ENCODE peak calls at places on chromosomes 2 and 18, in six cellular contexts. One of them, this sample, is unnamed. For H3K4me1, H3K27me3 and H3K36me3, the result is how much of the 10 kb centered on the place peaks cover.

GRCh38 chr2:147554708-147555107 is 290.1 kb upstream of the ACVR2A start:
- DNase-seq in pancreas: no peak
- DNase-seq in heart left ventricle: peak
- DNase-seq in transverse colon: no peak
- DNase-seq in lower lobe of right lung: no peak
- DNase-seq in spleen: no peak
- DNase-seq in this sample: no peak

GRCh38 chr2:233040571-233040970 is 8.1 kb downstream of the NEU2 start:
- DNase-seq in pancreas: no peak
- DNase-seq in spleen: no peak
- DNase-seq in heart left ventricle: no peak
- DNase-seq in transverse colon: no peak
- DNase-seq in lower lobe of right lung: no peak
- DNase-seq in this sample: no peak

GRCh38 chr18:79392226-79392625 is 3.5 kb upstream of the NFATC1 start:
- DNase-seq in transverse colon: no peak
- DNase-seq in lower lobe of right lung: no peak
- DNase-seq in spleen: peak
- DNase-seq in pancreas: no peak
- DNase-seq in heart left ventricle: no peak
- DNase-seq in this sample: peak

GRCh38 chr2:231613054-231613654 is 20.5 kb downstream of the TEX44 start:
- DNase-seq in spleen: peak
- DNase-seq in lower lobe of right lung: no peak
- DNase-seq in pancreas: peak
- DNase-seq in transverse colon: no peak
- DNase-seq in heart left ventricle: peak
- DNase-seq in this sample: no peak

GRCh38 chr18:52685316-52685715 is 345.3 kb downstream of the DCC start:
- DNase-seq in transverse colon: no peak
- DNase-seq in lower lobe of right lung: no peak
- DNase-seq in pancreas: no peak
- DNase-seq in heart left ventricle: no peak
- DNase-seq in spleen: no peak
- DNase-seq in this sample: no peak

GRCh38 chr18:75269140-75269676 is 58.6 kb downstream of the TSHZ1 start:
- DNase-seq in spleen: no peak
- DNase-seq in lower lobe of right lung: no peak
- DNase-seq in pancreas: no peak
- DNase-seq in transverse colon: no peak
- DNase-seq in heart left ventricle: no peak
- DNase-seq in this sample: no peak

GRCh38 chr2:151765760-151766159 is 31.5 kb upstream of the NEB start:
- DNase-seq in lower lobe of right lung: no peak
- DNase-seq in pancreas: no peak
- DNase-seq in heart left ventricle: no peak
- DNase-seq in transverse colon: no peak
- DNase-seq in spleen: peak
- DNase-seq in this sample: no peak

GRCh38 chr2:719191-719590 is 42.0 kb upstream of the TMEM18 start:
- DNase-seq in transverse colon: no peak
- DNase-seq in heart left ventricle: no peak
- DNase-seq in pancreas: no peak
- DNase-seq in spleen: no peak
- DNase-seq in lower lobe of right lung: no peak
- DNase-seq in this sample: no peak

GRCh38 chr2:29443627-29444026 is 328.4 kb downstream of the CLIP4 start:
- DNase-seq in transverse colon: no peak
- DNase-seq in spleen: no peak
- DNase-seq in heart left ventricle: no peak
- DNase-seq in pancreas: no peak
- DNase-seq in lower lobe of right lung: no peak
- DNase-seq in this sample: no peak

GRCh38 chr2:189129971-189130370 is 49.6 kb downstream of the COL5A2 start:
- DNase-seq in spleen: no peak
- DNase-seq in heart left ventricle: no peak
- DNase-seq in lower lobe of right lung: no peak
- DNase-seq in transverse colon: no peak
- DNase-seq in pancreas: no peak
- DNase-seq in this sample: no peak

GRCh38 chr18:10130626-10131025 is 216.8 kb downstream of the VAPA start:
- DNase-seq in spleen: no peak
- DNase-seq in heart left ventricle: no peak
- DNase-seq in pancreas: no peak
- DNase-seq in lower lobe of right lung: no peak
- DNase-seq in transverse colon: no peak
- DNase-seq in this sample: no peak

GRCh38 chr18:56723706-56724105 is 72.5 kb downstream of the WDR7 start:
- DNase-seq in transverse colon: no peak
- DNase-seq in pancreas: no peak
- DNase-seq in heart left ventricle: no peak
- DNase-seq in lower lobe of right lung: no peak
- DNase-seq in spleen: no peak
- DNase-seq in this sample: no peak

GRCh38 chr2:160920791-160921303 is 239.4 kb upstream of the TANK start:
- DNase-seq in pancreas: no peak
- DNase-seq in transverse colon: no peak
- DNase-seq in lower lobe of right lung: no peak
- DNase-seq in spleen: no peak
- DNase-seq in heart left ventricle: peak
- DNase-seq in this sample: no peak

GRCh38 chr2:20516646-20517341 is 69.9 kb downstream of the RHOB start:
- DNase-seq in transverse colon: no peak
- DNase-seq in pancreas: no peak
- DNase-seq in spleen: peak
- DNase-seq in heart left ventricle: no peak
- DNase-seq in lower lobe of right lung: no peak
- DNase-seq in this sample: peak

GRCh38 chr2:42192642-42193566 is 23.8 kb downstream of the EML4 start:
- DNase-seq in spleen: no peak
- DNase-seq in lower lobe of right lung: no peak
- DNase-seq in transverse colon: no peak
- DNase-seq in pancreas: no peak
- DNase-seq in heart left ventricle: no peak
- DNase-seq in this sample: no peak
- H3K4me1 ChIP-seq in spleen: under half
- H3K4me1 ChIP-seq in lower lobe of right lung: half or more
- H3K4me1 ChIP-seq in transverse colon: half or more
- H3K4me1 ChIP-seq in pancreas: under half
- H3K4me1 ChIP-seq in heart left ventricle: under half
- H3K4me1 ChIP-seq in this sample: under half

GRCh38 chr2:96316999-96317398 is 8.1 kb upstream of the ITPRIPL1 start:
- DNase-seq in lower lobe of right lung: no peak
- DNase-seq in spleen: no peak
- DNase-seq in heart left ventricle: no peak
- DNase-seq in transverse colon: no peak
- DNase-seq in pancreas: no peak
- DNase-seq in this sample: no peak
- H3K27me3 ChIP-seq in lower lobe of right lung: under half
- H3K27me3 ChIP-seq in spleen: under half
- H3K27me3 ChIP-seq in heart left ventricle: under half
- H3K27me3 ChIP-seq in transverse colon: half or more
- H3K27me3 ChIP-seq in pancreas: under half
- H3K27me3 ChIP-seq in this sample: under half

DNA sequence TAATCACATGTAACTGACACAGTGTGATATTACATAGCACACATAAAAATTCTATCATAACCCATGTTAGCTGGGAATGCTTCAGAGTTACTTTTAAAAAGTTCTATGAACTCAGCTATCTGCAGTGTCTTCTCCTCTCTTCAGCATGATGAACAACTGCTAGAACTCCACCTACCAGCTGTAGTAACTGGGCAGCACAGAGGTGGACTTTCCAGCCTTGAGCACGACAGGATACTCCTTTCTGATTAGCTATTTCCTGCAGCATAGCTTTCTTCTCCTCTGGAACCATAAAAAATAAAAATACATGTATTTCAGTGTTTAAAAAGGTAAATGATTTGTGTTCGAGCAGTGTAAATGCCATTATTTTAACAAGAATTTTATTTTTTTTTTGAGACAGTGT is 59.5 kb upstream of the AMMECR1L start:
- DNase-seq in lower lobe of right lung: no peak
- DNase-seq in transverse colon: no peak
- DNase-seq in spleen: no peak
- DNase-seq in pancreas: no peak
- DNase-seq in heart left ventricle: no peak
- DNase-seq in this sample: no peak
- H3K36me3 ChIP-seq in lower lobe of right lung: half or more
- H3K36me3 ChIP-seq in transverse colon: half or more
- H3K36me3 ChIP-seq in spleen: half or more
- H3K36me3 ChIP-seq in pancreas: under half
- H3K36me3 ChIP-seq in heart left ventricle: half or more
- H3K36me3 ChIP-seq in this sample: half or more

GRCh38 chr2:237901932-237902846 is 42.8 kb downstream of the RAMP1 start:
- DNase-seq in lower lobe of right lung: peak
- DNase-seq in heart left ventricle: peak
- DNase-seq in transverse colon: no peak
- DNase-seq in spleen: peak
- DNase-seq in pancreas: no peak
- DNase-seq in this sample: no peak
- H3K4me1 ChIP-seq in lower lobe of right lung: under half
- H3K4me1 ChIP-seq in heart left ventricle: half or more
- H3K4me1 ChIP-seq in transverse colon: under half
- H3K4me1 ChIP-seq in spleen: under half
- H3K4me1 ChIP-seq in pancreas: under half
- H3K4me1 ChIP-seq in this sample: under half

GRCh38 chr2:5695641-5696350 is 3.6 kb downstream of the SOX11 start:
- DNase-seq in spleen: no peak
- DNase-seq in lower lobe of right lung: no peak
- DNase-seq in pancreas: no peak
- DNase-seq in transverse colon: no peak
- DNase-seq in heart left ventricle: peak
- DNase-seq in this sample: no peak
- H3K27me3 ChIP-seq in spleen: under half
- H3K27me3 ChIP-seq in lower lobe of right lung: half or more
- H3K27me3 ChIP-seq in pancreas: under half
- H3K27me3 ChIP-seq in transverse colon: half or more
- H3K27me3 ChIP-seq in heart left ventricle: half or more
- H3K27me3 ChIP-seq in this sample: half or more

GRCh38 chr2:127054996-127055785 is 51.8 kb downstream of the BIN1 start:
- DNase-seq in transverse colon: no peak
- DNase-seq in pancreas: no peak
- DNase-seq in spleen: peak
- DNase-seq in heart left ventricle: peak
- DNase-seq in lower lobe of right lung: no peak
- DNase-seq in this sample: no peak
- H3K36me3 ChIP-seq in transverse colon: under half
- H3K36me3 ChIP-seq in pancreas: under half
- H3K36me3 ChIP-seq in spleen: under half
- H3K36me3 ChIP-seq in heart left ventricle: under half
- H3K36me3 ChIP-seq in lower lobe of right lung: under half
- H3K36me3 ChIP-seq in this sample: under half